ENCODE peak calls at places on chromosomes 4 and X, in seven cellular contexts. One of them, this sample, is unnamed.

GRCh38 chr4:173448919-173449641 is 50.2 kb upstream of the SCRG1 start:
- DNase-seq in SK-N-SH: peak
- DNase-seq in K562: peak
- DNase-seq in H1: no peak
- DNase-seq in HepG2: no peak
- DNase-seq in HCT116: no peak
- DNase-seq in GM12878: no peak
- DNase-seq in this sample: no peak

GRCh38 chrX:2614911-2615310 is 76.2 kb upstream of the CD99 start:
- DNase-seq in HepG2: no peak
- DNase-seq in H1: no peak
- DNase-seq in SK-N-SH: no peak
- DNase-seq in GM12878: no peak
- DNase-seq in HCT116: no peak
- DNase-seq in K562: peak
- DNase-seq in this sample: no peak

GRCh38 chr4:6221851-6222760 is 21.8 kb upstream of the JAKMIP1 start:
- DNase-seq in H1: peak
- DNase-seq in K562: peak
- DNase-seq in SK-N-SH: peak
- DNase-seq in HepG2: no peak
- DNase-seq in GM12878: no peak
- DNase-seq in HCT116: peak
- DNase-seq in this sample: no peak

GRCh38 chr4:101818362-101818761 is 27.8 kb downstream of the BANK1 start:
- DNase-seq in HepG2: no peak
- DNase-seq in GM12878: no peak
- DNase-seq in H1: no peak
- DNase-seq in HCT116: no peak
- DNase-seq in K562: no peak
- DNase-seq in SK-N-SH: no peak
- DNase-seq in this sample: no peak

GRCh38 chr4:46462746-46463145 is 72.8 kb upstream of the GABRA2 start:
- DNase-seq in H1: no peak
- DNase-seq in K562: no peak
- DNase-seq in SK-N-SH: no peak
- DNase-seq in HepG2: no peak
- DNase-seq in GM12878: no peak
- DNase-seq in HCT116: no peak
- DNase-seq in this sample: no peak

GRCh38 chr4:122313001-122313400 is 65.8 kb upstream of the ADAD1 start:
- DNase-seq in GM12878: no peak
- DNase-seq in HCT116: no peak
- DNase-seq in K562: no peak
- DNase-seq in SK-N-SH: no peak
- DNase-seq in HepG2: no peak
- DNase-seq in H1: no peak
- DNase-seq in this sample: no peak

GRCh38 chr4:104967034-104967401 is 179.7 kb upstream of the TET2 start:
- DNase-seq in H1: no peak
- DNase-seq in K562: no peak
- DNase-seq in HCT116: no peak
- DNase-seq in SK-N-SH: no peak
- DNase-seq in GM12878: no peak
- DNase-seq in HepG2: no peak
- DNase-seq in this sample: peak

GRCh38 chr4:39686997-39687396 is 10.9 kb upstream of the UBE2K start:
- DNase-seq in SK-N-SH: no peak
- DNase-seq in K562: no peak
- DNase-seq in HepG2: no peak
- DNase-seq in H1: no peak
- DNase-seq in HCT116: no peak
- DNase-seq in GM12878: no peak
- DNase-seq in this sample: no peak

GRCh38 chr4:1531683-1532548 is 125.7 kb upstream of the NKX1-1 start:
- DNase-seq in HCT116: no peak
- DNase-seq in H1: no peak
- DNase-seq in SK-N-SH: no peak
- DNase-seq in HepG2: no peak
- DNase-seq in GM12878: no peak
- DNase-seq in K562: no peak
- DNase-seq in this sample: no peak

GRCh38 chr4:110196871-110197420 is 1.5 kb downstream of the ELOVL6 start:
- DNase-seq in HepG2: no peak
- DNase-seq in H1: peak
- DNase-seq in GM12878: no peak
- DNase-seq in HCT116: no peak
- DNase-seq in K562: peak
- DNase-seq in SK-N-SH: peak
- DNase-seq in this sample: peak

GRCh38 chrX:46686003-46686645 is 72.8 kb downstream of the SLC9A7 start:
- DNase-seq in HCT116: peak
- DNase-seq in H1: no peak
- DNase-seq in GM12878: no peak
- DNase-seq in HepG2: peak
- DNase-seq in K562: peak
- DNase-seq in SK-N-SH: peak
- DNase-seq in this sample: peak

GRCh38 chr4:28073860-28074555 is 1213.4 kb downstream of the STIM2 start:
- DNase-seq in SK-N-SH: no peak
- DNase-seq in HCT116: peak
- DNase-seq in HepG2: peak
- DNase-seq in H1: peak
- DNase-seq in GM12878: no peak
- DNase-seq in K562: no peak
- DNase-seq in this sample: no peak

GRCh38 chr4:109406337-109406931 is 27.2 kb upstream of the SEC24B start:
- DNase-seq in H1: no peak
- DNase-seq in HCT116: peak
- DNase-seq in SK-N-SH: peak
- DNase-seq in K562: peak
- DNase-seq in HepG2: peak
- DNase-seq in GM12878: no peak
- DNase-seq in this sample: no peak

GRCh38 chr4:99390060-99390459 is 37.5 kb upstream of the ADH1C start:
- DNase-seq in HepG2: no peak
- DNase-seq in H1: no peak
- DNase-seq in SK-N-SH: no peak
- DNase-seq in K562: no peak
- DNase-seq in GM12878: no peak
- DNase-seq in HCT116: no peak
- DNase-seq in this sample: no peak

GRCh38 chrX:40174594-40175415 is 77.0 kb upstream of the BCOR start:
- DNase-seq in HCT116: no peak
- DNase-seq in GM12878: no peak
- DNase-seq in SK-N-SH: peak
- DNase-seq in K562: peak
- DNase-seq in HepG2: peak
- DNase-seq in H1: peak
- DNase-seq in this sample: peak

GRCh38 chr4:172202480-172203076 is 389.4 kb downstream of the GALNTL6 start:
- DNase-seq in H1: no peak
- DNase-seq in HepG2: peak
- DNase-seq in K562: peak
- DNase-seq in HCT116: peak
- DNase-seq in GM12878: no peak
- DNase-seq in SK-N-SH: peak
- DNase-seq in this sample: peak

GRCh38 chr4:173057906-173058305 is 110.7 kb upstream of the GALNT7 start:
- DNase-seq in HepG2: no peak
- DNase-seq in SK-N-SH: no peak
- DNase-seq in H1: no peak
- DNase-seq in K562: no peak
- DNase-seq in HCT116: no peak
- DNase-seq in GM12878: no peak
- DNase-seq in this sample: no peak

GRCh38 chr4:24924309-24924781 is 11.5 kb upstream of the CCDC149 start:
- DNase-seq in K562: no peak
- DNase-seq in HCT116: no peak
- DNase-seq in SK-N-SH: no peak
- DNase-seq in HepG2: no peak
- DNase-seq in GM12878: no peak
- DNase-seq in H1: no peak
- DNase-seq in this sample: no peak

GRCh38 chr4:187608001-187608421 is 387.6 kb upstream of the ZFP42 start:
- DNase-seq in HCT116: no peak
- DNase-seq in GM12878: no peak
- DNase-seq in HepG2: no peak
- DNase-seq in H1: no peak
- DNase-seq in K562: no peak
- DNase-seq in SK-N-SH: no peak
- DNase-seq in this sample: no peak

GRCh38 chr4:820230-821172 is 5.4 kb downstream of the CPLX1 start:
- DNase-seq in SK-N-SH: no peak
- DNase-seq in H1: no peak
- DNase-seq in HepG2: no peak
- DNase-seq in K562: no peak
- DNase-seq in HCT116: no peak
- DNase-seq in GM12878: no peak
- DNase-seq in this sample: no peak

GRCh38 chrX:155867821-155868220 is 13.3 kb upstream of the VAMP7 start:
- DNase-seq in GM12878: no peak
- DNase-seq in K562: no peak
- DNase-seq in HepG2: no peak
- DNase-seq in H1: no peak
- DNase-seq in SK-N-SH: no peak
- DNase-seq in HCT116: no peak
- DNase-seq in this sample: no peak

GRCh38 chr4:154838694-154839093 is 57.6 kb downstream of the RBM46 start:
- DNase-seq in H1: no peak
- DNase-seq in HCT116: no peak
- DNase-seq in GM12878: no peak
- DNase-seq in SK-N-SH: peak
- DNase-seq in K562: no peak
- DNase-seq in HepG2: no peak
- DNase-seq in this sample: no peak

GRCh38 chr4:139042981-139043460 is 27.4 kb downstream of the NOCT start:
- DNase-seq in K562: no peak
- DNase-seq in SK-N-SH: no peak
- DNase-seq in H1: peak
- DNase-seq in HepG2: no peak
- DNase-seq in HCT116: no peak
- DNase-seq in GM12878: no peak
- DNase-seq in this sample: no peak

GRCh38 chr4:164815711-164816110 is 61.3 kb upstream of the APELA start:
- DNase-seq in SK-N-SH: no peak
- DNase-seq in H1: no peak
- DNase-seq in GM12878: no peak
- DNase-seq in K562: no peak
- DNase-seq in HepG2: no peak
- DNase-seq in HCT116: no peak
- DNase-seq in this sample: no peak

GRCh38 chrX:17669891-17670290 is 67.4 kb upstream of the SCML1 start:
- DNase-seq in H1: no peak
- DNase-seq in GM12878: no peak
- DNase-seq in SK-N-SH: no peak
- DNase-seq in K562: no peak
- DNase-seq in HCT116: no peak
- DNase-seq in HepG2: no peak
- DNase-seq in this sample: no peak

GRCh38 chr4:124803641-124804040 is 91.1 kb upstream of the ANKRD50 start:
- DNase-seq in H1: no peak
- DNase-seq in SK-N-SH: no peak
- DNase-seq in HepG2: no peak
- DNase-seq in K562: no peak
- DNase-seq in GM12878: no peak
- DNase-seq in HCT116: no peak
- DNase-seq in this sample: no peak

GRCh38 chr4:124804584-124804983 is 92.1 kb upstream of the ANKRD50 start:
- DNase-seq in K562: no peak
- DNase-seq in HCT116: no peak
- DNase-seq in SK-N-SH: no peak
- DNase-seq in HepG2: no peak
- DNase-seq in H1: no peak
- DNase-seq in GM12878: no peak
- DNase-seq in this sample: no peak

GRCh38 chr4:124807421-124807820 is 94.9 kb upstream of the ANKRD50 start:
- DNase-seq in GM12878: no peak
- DNase-seq in K562: no peak
- DNase-seq in HCT116: no peak
- DNase-seq in H1: no peak
- DNase-seq in HepG2: no peak
- DNase-seq in SK-N-SH: no peak
- DNase-seq in this sample: no peak

GRCh38 chr4:124804041-124804440 is 91.5 kb upstream of the ANKRD50 start:
- DNase-seq in HepG2: no peak
- DNase-seq in H1: no peak
- DNase-seq in K562: no peak
- DNase-seq in GM12878: no peak
- DNase-seq in HCT116: no peak
- DNase-seq in SK-N-SH: no peak
- DNase-seq in this sample: no peak

DNA sequence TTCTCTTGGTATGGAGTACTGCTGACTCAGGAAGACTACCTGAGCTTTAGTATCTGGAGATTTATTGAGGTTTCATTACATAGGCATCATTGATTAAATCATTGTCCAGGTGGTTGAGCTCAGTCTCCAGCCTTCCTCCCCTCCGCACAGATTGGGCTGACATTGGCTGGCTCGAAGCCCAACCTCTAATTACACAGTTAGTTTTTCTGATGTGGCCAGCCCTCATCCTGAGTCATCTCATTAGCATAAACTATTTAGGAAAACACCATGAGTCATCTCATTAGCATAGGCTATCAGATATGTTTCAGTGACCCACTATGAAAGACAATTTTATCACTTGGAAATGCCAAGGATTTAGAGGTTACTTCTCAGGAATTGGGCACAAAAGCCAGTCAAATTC is 93.9 kb upstream of the ANKRD50 start:
- DNase-seq in H1: no peak
- DNase-seq in GM12878: no peak
- DNase-seq in HCT116: no peak
- DNase-seq in SK-N-SH: no peak
- DNase-seq in K562: peak
- DNase-seq in HepG2: no peak
- DNase-seq in this sample: no peak
- TF ChIP-seq JUND in H1: peak
- TF ChIP-seq JUND in GM12878: no peak
- TF ChIP-seq JUND in HCT116: no peak
- TF ChIP-seq JUND in SK-N-SH: no peak
- TF ChIP-seq JUND in K562: no peak
- TF ChIP-seq JUND in HepG2: no peak
- TF ChIP-seq JUND in this sample: no peak

GRCh38 chr4:71011451-71011850 is 18.0 kb downstream of the DCK start:
- DNase-seq in SK-N-SH: no peak
- DNase-seq in HepG2: no peak
- DNase-seq in HCT116: no peak
- DNase-seq in H1: no peak
- DNase-seq in K562: no peak
- DNase-seq in GM12878: no peak
- DNase-seq in this sample: no peak
- TF ChIP-seq JUND in SK-N-SH: no peak
- TF ChIP-seq JUND in HepG2: no peak
- TF ChIP-seq JUND in HCT116: no peak
- TF ChIP-seq JUND in H1: no peak
- TF ChIP-seq JUND in K562: no peak
- TF ChIP-seq JUND in GM12878: no peak
- TF ChIP-seq JUND in this sample: no peak

GRCh38 chrX:14694631-14695030 is 165.3 kb downstream of the GLRA2 start:
- DNase-seq in HepG2: no peak
- DNase-seq in HCT116: no peak
- DNase-seq in SK-N-SH: no peak
- DNase-seq in K562: no peak
- DNase-seq in GM12878: no peak
- DNase-seq in H1: no peak
- DNase-seq in this sample: no peak
- TF ChIP-seq JUND in HepG2: no peak
- TF ChIP-seq JUND in HCT116: no peak
- TF ChIP-seq JUND in SK-N-SH: peak
- TF ChIP-seq JUND in K562: no peak
- TF ChIP-seq JUND in GM12878: no peak
- TF ChIP-seq JUND in H1: no peak
- TF ChIP-seq JUND in this sample: no peak

GRCh38 chr4:150395872-150396271 is 186.1 kb upstream of the MAB21L2 start:
- DNase-seq in HepG2: no peak
- DNase-seq in K562: no peak
- DNase-seq in GM12878: no peak
- DNase-seq in HCT116: no peak
- DNase-seq in H1: no peak
- DNase-seq in SK-N-SH: no peak
- DNase-seq in this sample: no peak
- TF ChIP-seq JUND in HepG2: no peak
- TF ChIP-seq JUND in K562: no peak
- TF ChIP-seq JUND in GM12878: no peak
- TF ChIP-seq JUND in HCT116: no peak
- TF ChIP-seq JUND in H1: no peak
- TF ChIP-seq JUND in SK-N-SH: no peak
- TF ChIP-seq JUND in this sample: no peak